ENCODE peak calls at places on chromosome 6, in six cellular contexts. T is activated CD8-positive, alpha-beta T cell treated with anti-CD3 and anti-CD28 coated beads for 36 hours; R is cardiac fibroblast; S is suprapubic skin; U is brain microvascular endothelial cell; V is MM.1S. Y is an unnamed sample.

GRCh38 chr6:161908872-161909271 is 635.0 kb upstream of the AGPAT4 start:
- DNase-seq in T (no peak), R (no peak), S (no peak), U (no peak), V (no peak), Y (no peak)

GRCh38 chr6:64815718-64816117 is 891.3 kb downstream of the EYS start:
- DNase-seq in T (no peak), R (peak; percentile 60), S (no peak), U (no peak), V (no peak), Y (no peak)

GRCh38 chr6:125995972-125996580 is 9.7 kb downstream of the TRMT11 start:
- DNase-seq in T (peak; percentile 56), R (peak; percentile 74), S (no peak), U (peak; percentile 8), V (peak; percentile 59), Y (peak; percentile 43)

GRCh38 chr6:90583179-90583578 is 3.7 kb downstream of the MAP3K7 start:
- DNase-seq in T (no peak), R (no peak), S (no peak), U (no peak), V (no peak), Y (no peak)

GRCh38 chr6:6725834-6726194 is 137.3 kb downstream of the LY86 start:
- DNase-seq in T (no peak), R (no peak), S (no peak), U (no peak), V (no peak), Y (no peak)

GRCh38 chr6:38517005-38517404 is 122.7 kb downstream of the BTBD9 start:
- DNase-seq in T (no peak), R (no peak), S (no peak), U (peak; percentile 15), V (no peak), Y (no peak)

GRCh38 chr6:108920751-108921150 is 72.5 kb downstream of the ARMC2 start:
- DNase-seq in T (no peak), R (no peak), S (no peak), U (no peak), V (no peak), Y (no peak)

GRCh38 chr6:127824061-127824460 is 76.8 kb downstream of the THEMIS start:
- DNase-seq in T (no peak), R (no peak), S (no peak), U (no peak), V (peak; percentile 7), Y (no peak)

GRCh38 chr6:106702451-106703110 is 73.2 kb downstream of the QRSL1 start:
- DNase-seq in T (peak; percentile 3), R (no peak), S (no peak), U (no peak), V (no peak), Y (peak; percentile 70)

GRCh38 chr6:30361661-30362060 is 16.7 kb downstream of the RPP21 start:
- DNase-seq in T (no peak), R (no peak), S (no peak), U (peak; percentile 12), V (no peak), Y (no peak)

GRCh38 chr6:150290429-150290828 is 78.4 kb upstream of the IYD start:
- DNase-seq in T (no peak), R (peak; percentile 50), S (no peak), U (peak; percentile 42), V (no peak), Y (no peak)

GRCh38 chr6:21771626-21772320 is 178.2 kb downstream of the SOX4 start:
- DNase-seq in T (no peak), R (peak; percentile 31), S (no peak), U (no peak), V (no peak), Y (no peak)

GRCh38 chr6:3453410-3453809 is 3.4 kb downstream of the SLC22A23 start:
- DNase-seq in T (no peak), R (no peak), S (no peak), U (no peak), V (no peak), Y (no peak)

GRCh38 chr6:84392292-84392691 is 164.8 kb upstream of the CEP162 start:
- DNase-seq in T (no peak), R (no peak), S (no peak), U (no peak), V (no peak), Y (no peak)

GRCh38 chr6:75207211-75207984 is 1.5 kb upstream of the COL12A1 start:
- DNase-seq in T (peak; percentile 16), R (peak; percentile 46), S (no peak), U (no peak), V (no peak), Y (peak; percentile 13)

GRCh38 chr6:22413681-22414305 is 117.0 kb upstream of the PRL start:
- DNase-seq in T (no peak), R (peak; percentile 13), S (no peak), U (peak; percentile 28), V (no peak), Y (no peak)

GRCh38 chr6:117167520-117168271 is 97.7 kb upstream of the VGLL2 start:
- DNase-seq in T (no peak), R (no peak), S (no peak), U (no peak), V (no peak), Y (no peak)

GRCh38 chr6:134394905-134395304 is 77.0 kb upstream of the SGK1 start:
- DNase-seq in T (no peak), R (no peak), S (no peak), U (no peak), V (no peak), Y (no peak)

GRCh38 chr6:139486476-139486799 is 112.0 kb upstream of the CITED2 start:
- DNase-seq in T (no peak), R (no peak), S (no peak), U (no peak), V (no peak), Y (no peak)

GRCh38 chr6:24882295-24882694 is 53.5 kb downstream of the RIPOR2 start:
- DNase-seq in T (no peak), R (no peak), S (no peak), U (no peak), V (no peak), Y (no peak)

GRCh38 chr6:167047554-167047953 is 48.4 kb downstream of the CEP43 start:
- DNase-seq in T (peak; percentile 80), R (no peak), S (no peak), U (no peak), V (peak; percentile 24), Y (peak; percentile 73)

GRCh38 chr6:165983112-165984072 is 184.3 kb downstream of the TBXT start:
- DNase-seq in T (no peak), R (no peak), S (no peak), U (no peak), V (no peak), Y (no peak)

GRCh38 chr6:159532155-159532554 is 160.9 kb downstream of the SOD2 start:
- DNase-seq in T (no peak), R (no peak), S (no peak), U (no peak), V (no peak), Y (no peak)

GRCh38 chr6:165183496-165184140 is 125.8 kb downstream of the C6orf118 start:
- DNase-seq in T (no peak), R (no peak), S (no peak), U (no peak), V (no peak), Y (no peak)

GRCh38 chr6:143149771-143150170 is 89.1 kb downstream of the AIG1 start:
- DNase-seq in T (no peak), R (peak; percentile 6), S (no peak), U (no peak), V (no peak), Y (no peak)

GRCh38 chr6:39298061-39298460 is 16.2 kb downstream of the KCNK17 start:
- DNase-seq in T (no peak), R (no peak), S (no peak), U (no peak), V (no peak), Y (no peak)

GRCh38 chr6:7897461-7898192 is 13.0 kb downstream of the TXNDC5 start:
- DNase-seq in T (no peak), R (no peak), S (no peak), U (no peak), V (peak; percentile 91), Y (peak; percentile 60)

GRCh38 chr6:159926542-159927203 is 35.9 kb downstream of the MAS1 start:
- DNase-seq in T (no peak), R (no peak), S (no peak), U (no peak), V (no peak), Y (no peak)

GRCh38 chr6:96878101-96878500 is 19.6 kb downstream of the NDUFAF4 start:
- DNase-seq in T (no peak), R (no peak), S (no peak), U (no peak), V (no peak), Y (no peak)

GRCh38 chr6:42066156-42066555 is 15.8 kb downstream of the TAF8 start:
- DNase-seq in T (no peak), R (no peak), S (no peak), U (no peak), V (no peak), Y (no peak)

GRCh38 chr6:33794910-33795615 is 6.1 kb upstream of the LEMD2 start:
- DNase-seq in T (no peak), R (no peak), S (no peak), U (no peak), V (no peak), Y (no peak)
- TF ChIP-seq CTCF in T (no peak), R (no peak), S (no peak), U (peak; percentile 23), V (no peak), Y (no peak)

GRCh38 chr6:111356551-111356950 is 126.5 kb downstream of the REV3L start:
- DNase-seq in T (no peak), R (no peak), S (no peak), U (no peak), V (no peak), Y (no peak)

GRCh38 chr6:111367393-111368088 is 115.5 kb downstream of the REV3L start:
- DNase-seq in T (peak; percentile 42), R (peak; percentile 30), S (no peak), U (no peak), V (no peak), Y (no peak)

GRCh38 chr6:111357680-111358079 is 125.3 kb downstream of the REV3L start:
- DNase-seq in T (no peak), R (peak; percentile 21), S (no peak), U (no peak), V (no peak), Y (no peak)

GRCh38 chr6:111358454-111358853 is 124.6 kb downstream of the REV3L start:
- DNase-seq in T (no peak), R (no peak), S (no peak), U (no peak), V (no peak), Y (no peak)

GRCh38 chr6:111361648-111362047 is 121.4 kb downstream of the REV3L start:
- DNase-seq in T (peak; percentile 7), R (peak; percentile 66), S (no peak), U (peak; percentile 54), V (no peak), Y (no peak)
- TF ChIP-seq CTCF in T (no peak), R (peak; percentile 58), S (no peak), U (peak; percentile 69), V (no peak), Y (peak; percentile 25)

GRCh38 chr6:50442531-50443040 is 270.7 kb upstream of the TFAP2D start:
- DNase-seq in T (no peak), R (no peak), S (no peak), U (no peak), V (no peak), Y (no peak)
- TF ChIP-seq CTCF in T (no peak), R (no peak), S (no peak), U (no peak), V (no peak), Y (no peak)

GRCh38 chr6:67935976-67936477 is 699.1 kb upstream of the ADGRB3 start:
- DNase-seq in T (no peak), R (no peak), S (no peak), U (no peak), V (no peak), Y (no peak)

GRCh38 chr6:67933278-67933677 is 701.8 kb upstream of the ADGRB3 start:
- DNase-seq in T (no peak), R (no peak), S (no peak), U (no peak), V (peak; percentile 13), Y (no peak)
- TF ChIP-seq CTCF in T (no peak), R (no peak), S (no peak), U (peak; percentile 10), V (peak; percentile 27), Y (peak; percentile 60)

Y was measured in GM13977.